ENCODE peak calls at places on chromosomes 4 and X, in nine cellular contexts. I is astrocyte, P is transverse colon, N is HFFc6, J is GM10248, U is right atrium auricular region, G is neural crest cell, V is cardiac fibroblast, C is IMR-90. Z is an unnamed sample.

GRCh38 chr4:35534946-35535345 is 709.4 kb downstream of the ARAP2 start:
- DNase-seq in V (no peak), J (no peak), I (no peak), C (no peak), U (no peak), N (no peak), G (no peak), P (no peak), Z (no peak)

GRCh38 chr4:8188743-8189550 is 10.1 kb upstream of the SH3TC1 start:
- DNase-seq in I (no peak), J (no peak), C (no peak), P (no peak), G (no peak), V (peak), U (peak), N (no peak), Z (no peak)

GRCh38 chr4:67288964-67289363 is 256.3 kb downstream of the CENPC start:
- DNase-seq in N (no peak), I (no peak), C (no peak), J (peak), G (peak), U (no peak), V (peak), P (no peak), Z (no peak)

GRCh38 chrX:152204919-152205318 is 66.5 kb upstream of the MAGEA10 start:
- DNase-seq in I (no peak), P (no peak), G (no peak), C (no peak), V (no peak), J (no peak), N (no peak), U (no peak), Z (no peak)

GRCh38 chr4:127165971-127166370 is 466.8 kb upstream of the INTU start:
- DNase-seq in I (no peak), V (no peak), U (no peak), G (no peak), J (no peak), N (peak), P (no peak), C (peak), Z (no peak)

GRCh38 chr4:52317981-52318380 is 266.9 kb downstream of the SPATA18 start:
- DNase-seq in U (no peak), I (no peak), N (no peak), V (no peak), J (no peak), P (no peak), C (no peak), G (no peak), Z (no peak)

GRCh38 chr4:20042769-20043168 is 208.9 kb upstream of the SLIT2 start:
- DNase-seq in G (no peak), N (no peak), U (no peak), C (no peak), J (no peak), P (no peak), V (no peak), I (no peak), Z (no peak)

GRCh38 chrX:46574941-46575381 is 1.4 kb downstream of the CHST7 start:
- DNase-seq in N (no peak), U (no peak), J (peak), G (no peak), V (peak), P (no peak), C (no peak), I (no peak), Z (peak)

DNA sequence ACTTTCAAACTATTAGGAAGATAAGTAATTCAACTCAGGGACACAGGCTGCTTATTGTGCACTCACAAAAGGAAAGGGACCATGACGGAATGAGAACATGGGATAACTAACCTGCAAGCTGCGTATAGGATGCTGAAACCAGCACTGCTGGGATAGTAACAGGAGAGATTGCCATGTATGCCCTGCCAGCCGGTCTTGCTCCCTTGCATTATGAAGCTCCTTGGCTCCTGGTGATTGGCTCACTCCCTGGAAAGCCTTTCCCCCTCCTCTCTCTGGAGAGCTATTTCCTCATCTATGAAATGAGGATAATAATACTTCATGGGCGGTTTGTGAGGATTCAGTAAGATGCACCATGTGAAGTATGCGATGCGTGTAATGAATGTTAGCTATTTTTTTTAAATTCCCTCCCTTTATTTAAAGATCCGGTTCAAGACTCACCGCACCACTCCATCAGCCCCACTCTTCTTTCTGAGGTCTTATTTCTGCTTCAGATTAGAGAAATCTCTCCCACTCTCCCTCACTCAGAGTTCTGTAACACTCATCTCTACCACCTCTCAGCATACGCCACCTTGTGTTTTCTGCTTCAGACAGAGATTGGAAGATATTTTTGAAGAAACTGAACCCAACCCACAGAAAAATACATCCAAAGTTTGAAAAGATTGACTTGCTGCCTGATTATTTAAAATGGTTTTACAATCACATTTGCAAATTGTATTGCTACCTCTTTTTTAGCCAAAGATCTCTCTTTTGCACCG is 18.4 kb downstream of the MSMO1 start:
- DNase-seq in I (no peak), U (no peak), P (no peak), G (no peak), N (no peak), J (no peak), C (no peak), V (peak), Z (no peak)
- TF ChIP-seq CTCF in I (no peak), U (no peak), P (no peak), G (peak), N (peak), J (no peak), C (peak), V (peak), Z (no peak)

GRCh38 chrX:8869812-8870211 is 68.6 kb upstream of the FAM9A start:
- DNase-seq in G (no peak), V (no peak), C (no peak), N (no peak), P (no peak), U (no peak), J (no peak), I (no peak), Z (no peak)

GRCh38 chrX:8867454-8867853 is 66.3 kb upstream of the FAM9A start:
- DNase-seq in G (no peak), C (peak), P (no peak), J (no peak), I (no peak), N (no peak), U (no peak), V (no peak), Z (no peak)

GRCh38 chrX:8870411-8870810 is 69.2 kb upstream of the FAM9A start:
- DNase-seq in U (no peak), G (no peak), I (no peak), N (no peak), C (no peak), P (no peak), V (peak), J (no peak), Z (no peak)

GRCh38 chrX:8868070-8868795 is 67.0 kb upstream of the FAM9A start:
- DNase-seq in N (peak), U (no peak), I (peak), J (no peak), G (no peak), P (no peak), V (peak), C (peak), Z (no peak)

DNA sequence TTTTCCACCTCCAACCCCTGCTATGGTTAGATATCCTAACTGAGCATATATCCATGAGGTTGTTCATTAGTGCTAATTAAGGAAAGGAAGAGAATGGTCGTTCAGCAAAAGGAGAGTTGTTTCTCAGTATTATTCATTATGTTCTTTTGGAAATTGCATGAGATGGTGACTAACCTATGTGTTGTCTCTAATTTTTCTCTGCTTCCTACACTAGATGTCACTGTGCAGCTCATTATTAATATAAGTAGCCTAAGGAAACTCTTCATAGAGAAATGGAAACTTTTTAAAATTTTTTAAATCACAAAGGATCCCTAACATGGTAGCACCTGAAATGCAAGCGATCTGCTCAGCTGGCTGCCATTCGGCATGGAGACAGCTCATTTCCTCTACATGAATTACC is 67.7 kb upstream of the FAM9A start:
- DNase-seq in U (no peak), I (no peak), N (peak), C (peak), J (no peak), P (no peak), V (peak), G (no peak), Z (no peak)
- TF ChIP-seq CTCF in U (peak), I (peak), N (peak), C (peak), J (no peak), P (no peak), V (peak), G (no peak), Z (no peak)

GRCh38 chr4:163556650-163557391 is 62.3 kb downstream of the TMA16 start:
- DNase-seq in G (no peak), I (no peak), C (no peak), P (no peak), U (no peak), J (no peak), V (no peak), N (no peak), Z (no peak)

GRCh38 chr4:163554870-163555465 is 60.5 kb downstream of the TMA16 start:
- DNase-seq in G (no peak), U (no peak), N (peak), J (no peak), V (peak), I (no peak), C (peak), P (no peak), Z (no peak)

GRCh38 chr4:163553146-163553545 is 58.7 kb downstream of the TMA16 start:
- DNase-seq in I (no peak), C (no peak), V (no peak), P (no peak), N (no peak), J (no peak), U (no peak), G (no peak), Z (no peak)

GRCh38 chr4:163558539-163559044 is 64.1 kb downstream of the TMA16 start:
- DNase-seq in J (no peak), V (no peak), N (no peak), G (no peak), I (no peak), U (no peak), P (peak), C (no peak), Z (peak)

DNA sequence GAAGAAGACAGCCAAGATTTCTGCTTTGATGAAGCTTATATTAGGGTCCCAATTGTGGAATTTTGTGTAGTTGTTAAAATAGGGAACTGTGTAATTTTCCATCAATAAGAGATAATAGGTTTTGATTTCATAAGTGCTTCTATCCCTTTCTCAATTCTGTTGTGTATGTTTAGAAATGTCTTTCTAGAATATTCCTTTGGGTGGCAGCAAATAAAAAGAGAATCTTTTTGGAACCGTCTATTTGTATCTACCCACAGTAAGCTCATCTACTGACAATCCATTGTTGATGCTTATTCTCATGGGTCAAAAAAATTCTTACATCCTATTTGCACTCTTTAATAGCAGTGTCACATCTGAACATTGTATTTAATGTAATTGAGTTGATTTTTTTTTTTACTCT is 61.7 kb downstream of the TMA16 start:
- DNase-seq in U (no peak), J (no peak), I (no peak), V (no peak), P (no peak), G (no peak), N (peak), C (peak), Z (no peak)
- TF ChIP-seq CTCF in U (peak), J (peak), I (no peak), V (no peak), P (no peak), G (peak), N (peak), C (peak), Z (no peak)

GRCh38 chr4:173317003-173317402 is 17.2 kb downstream of the HMGB2 start:
- DNase-seq in U (no peak), V (no peak), J (no peak), G (no peak), N (no peak), C (no peak), I (no peak), P (no peak), Z (no peak)
- TF ChIP-seq CTCF in U (no peak), V (peak), J (peak), G (peak), N (peak), C (no peak), I (no peak), P (no peak), Z (no peak)

Z was measured in activated B cell treated with CpG ODN at 0.5 μM for 24 hours.